ENCODE peak calls at places on chromosomes 6 and 20, in four cellular contexts. H, W, X and B are unnamed samples.

GRCh38 chr6:35737413-35738211 is 780 bp downstream of the ARMC12 start:
- DNase-seq in H (peak; percentile 79), W (peak; percentile 87), X (no peak), B (no peak)

GRCh38 chr20:41135187-41135887 is 2.0 kb upstream of the PLCG1 start:
- DNase-seq in H (peak; percentile 59), W (peak; percentile 70), X (no peak), B (peak; percentile 53)

GRCh38 chr6:42239736-42240375 is 22.2 kb upstream of the MRPS10 start:
- DNase-seq in H (no peak), W (no peak), X (no peak), B (no peak)

GRCh38 chr20:13567663-13568062 is 71.1 kb downstream of the TASP1 start:
- DNase-seq in H (no peak), W (no peak), X (no peak), B (no peak)

GRCh38 chr20:32294071-32294470 is 16.6 kb downstream of the KIF3B start:
- DNase-seq in H (no peak), W (no peak), X (no peak), B (no peak)

GRCh38 chr6:135267085-135267484 is 86.0 kb downstream of the MYB start:
- DNase-seq in H (no peak), W (peak; percentile 16), X (no peak), B (no peak)

GRCh38 chr6:128252293-128253176 is 267.9 kb downstream of the PTPRK start:
- DNase-seq in H (no peak), W (no peak), X (no peak), B (no peak)

GRCh38 chr6:111823831-111824607 is 49.2 kb downstream of the FYN start:
- DNase-seq in H (no peak), W (peak; percentile 80), X (no peak), B (no peak)

GRCh38 chr6:14619419-14619781 is 501.8 kb downstream of the CD83 start:
- DNase-seq in H (peak; percentile 45), W (no peak), X (no peak), B (peak; percentile 11)

GRCh38 chr20:32429343-32429742 is 71.2 kb downstream of the ASXL1 start:
- DNase-seq in H (no peak), W (no peak), X (no peak), B (no peak)

GRCh38 chr6:87772597-87773530 is 70.8 kb upstream of the AKIRIN2 start:
- DNase-seq in H (peak; percentile 55), W (peak; percentile 94), X (no peak), B (no peak)

GRCh38 chr20:33840759-33841438 is 29.8 kb downstream of the CHMP4B start:
- DNase-seq in H (peak; percentile 61), W (no peak), X (no peak), B (no peak)

GRCh38 chr20:38831049-38831691 is 25.7 kb downstream of the PPP1R16B start:
- DNase-seq in H (no peak), W (no peak), X (no peak), B (no peak)

GRCh38 chr20:49148601-49149000 is 39.5 kb downstream of the STAU1 start:
- DNase-seq in H (no peak), W (no peak), X (no peak), B (no peak)

GRCh38 chr6:48744948-48745347 is 634.0 kb upstream of the PTCHD4 start:
- DNase-seq in H (no peak), W (no peak), X (no peak), B (no peak)

GRCh38 chr6:140041571-140042332 is 667.3 kb upstream of the CITED2 start:
- DNase-seq in H (no peak), W (no peak), X (no peak), B (no peak)

GRCh38 chr20:4102381-4102780 is 87.0 kb upstream of the RNF24 start:
- DNase-seq in H (no peak), W (no peak), X (no peak), B (peak; percentile 31)

GRCh38 chr6:12958052-12958706 is 241.6 kb downstream of the PHACTR1 start:
- DNase-seq in H (no peak), W (no peak), X (no peak), B (no peak)

GRCh38 chr6:168370310-168370991 is 50.9 kb upstream of the DACT2 start:
- DNase-seq in H (peak; percentile 91), W (peak; percentile 39), X (no peak), B (peak; percentile 97)

GRCh38 chr6:146893690-146894089 is 294.9 kb downstream of the ADGB start:
- DNase-seq in H (no peak), W (no peak), X (no peak), B (no peak)

GRCh38 chr6:157885211-157885788 is 62.3 kb downstream of the SNX9 start:
- DNase-seq in H (no peak), W (no peak), X (no peak), B (no peak)

GRCh38 chr6:137896647-137897046 is 29.6 kb downstream of the TNFAIP3 start:
- DNase-seq in H (no peak), W (no peak), X (no peak), B (no peak)

GRCh38 chr6:145247677-145248419 is 487.5 kb downstream of the EPM2A start:
- DNase-seq in H (no peak), W (no peak), X (no peak), B (no peak)

GRCh38 chr6:68012822-68013221 is 622.3 kb upstream of the ADGRB3 start:
- DNase-seq in H (no peak), W (no peak), X (no peak), B (no peak)

GRCh38 chr6:98044168-98044567 is 761.2 kb upstream of the MMS22L start:
- DNase-seq in H (no peak), W (no peak), X (no peak), B (no peak)

GRCh38 chr20:22652685-22653568 is 68.6 kb upstream of the FOXA2 start:
- DNase-seq in H (no peak), W (no peak), X (no peak), B (peak; percentile 52)

GRCh38 chr6:31901415-31901952 is 402 bp downstream of the ZBTB12 start:
- DNase-seq in H (peak; percentile 83), W (no peak), X (no peak), B (peak; percentile 68)

GRCh38 chr20:37007898-37008649 is 56.6 kb upstream of the SAMHD1 start:
- DNase-seq in H (peak; percentile 28), W (peak; percentile 40), X (no peak), B (no peak)

GRCh38 chr6:154824076-154824475 is 90.9 kb downstream of the SCAF8 start:
- DNase-seq in H (no peak), W (no peak), X (no peak), B (no peak)

GRCh38 chr6:144657691-144658090 is 372.6 kb downstream of the UTRN start:
- DNase-seq in H (no peak), W (no peak), X (no peak), B (no peak)

GRCh38 chr6:63307581-63308246 is 12.1 kb downstream of the LGSN start:
- DNase-seq in H (peak; percentile 29), W (peak; percentile 72), X (peak; percentile 13), B (no peak)

GRCh38 chr20:17024513-17025105 is 202.2 kb upstream of the PCSK2 start:
- DNase-seq in H (no peak), W (peak; percentile 84), X (no peak), B (no peak)

GRCh38 chr6:93183513-93183912 is 235.8 kb downstream of the EPHA7 start:
- DNase-seq in H (no peak), W (no peak), X (no peak), B (no peak)

GRCh38 chr6:9540534-9541126 is 874.2 kb downstream of the TFAP2A start:
- DNase-seq in H (peak; percentile 20), W (peak; percentile 20), X (no peak), B (no peak)

GRCh38 chr6:132411296-132411695 is 10.0 kb upstream of the MOXD1 start:
- DNase-seq in H (no peak), W (no peak), X (no peak), B (no peak)

GRCh38 chr6:118787746-118788419 is 106.1 kb upstream of the ASF1A start:
- DNase-seq in H (no peak), W (no peak), X (no peak), B (no peak)

GRCh38 chr6:152094992-152095592 is 287.6 kb downstream of the ESR1 start:
- DNase-seq in H (no peak), W (peak; percentile 45), X (no peak), B (no peak)

GRCh38 chr6:63180367-63180766 is 30.9 kb upstream of the FKBP1C start:
- DNase-seq in H (no peak), W (no peak), X (no peak), B (no peak)

GRCh38 chr6:4316867-4317400 is 181.6 kb upstream of the ECI2 start:
- DNase-seq in H (no peak), W (no peak), X (no peak), B (no peak)
- TF ChIP-seq TCF12 in H (peak; percentile 44), W (no peak), X (no peak), B (no peak)

DNA sequence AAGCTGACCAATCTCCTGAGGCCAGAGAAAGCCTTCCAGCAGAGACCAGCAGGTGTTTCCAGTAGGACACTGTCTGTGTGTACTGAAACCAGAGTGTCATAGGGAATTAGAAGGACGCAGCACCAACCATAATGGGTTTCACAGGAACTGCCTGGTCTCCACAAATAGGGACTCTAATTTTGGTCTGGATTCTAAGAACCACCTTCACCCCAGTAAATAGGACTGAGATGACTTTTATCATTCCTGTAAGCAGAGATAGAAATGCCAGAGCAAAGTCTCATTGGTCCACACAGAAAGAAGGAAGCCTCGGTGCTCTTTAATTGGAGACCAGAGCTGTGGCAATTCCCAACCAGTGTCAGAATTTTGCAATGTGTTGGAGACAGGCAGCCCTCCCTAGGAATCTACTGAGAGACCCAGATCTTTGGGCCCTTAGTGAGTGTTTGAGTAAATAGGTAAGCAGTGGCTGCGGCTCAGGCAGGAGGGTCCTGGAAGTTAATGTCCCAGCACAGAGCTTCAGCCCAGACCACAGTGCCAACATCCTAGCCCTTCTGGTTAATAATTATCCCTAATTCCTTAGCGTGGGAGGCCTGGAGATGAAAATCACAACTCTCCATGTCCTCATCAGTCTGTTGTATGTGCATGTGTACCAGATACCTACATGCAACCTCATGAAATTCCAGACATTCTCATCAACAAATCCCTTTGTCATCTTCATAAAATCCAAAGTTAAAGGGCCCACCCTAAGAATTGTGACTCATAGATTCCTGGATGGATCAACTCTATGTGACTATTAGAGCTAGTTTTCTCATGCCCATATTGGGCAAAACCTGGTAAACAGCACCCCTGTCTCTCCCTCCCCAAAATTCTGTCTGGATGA is 81.2 kb downstream of the UNC5CL start:
- DNase-seq in H (no peak), W (peak; percentile 88), X (no peak), B (no peak)
- TF ChIP-seq TCF12 in H (peak; percentile 38), W (no peak), X (no peak), B (no peak)

GRCh38 chr6:15947923-15948322 is 181.0 kb upstream of the MYLIP start:
- DNase-seq in H (no peak), W (no peak), X (no peak), B (no peak)
- TF ChIP-seq TCF12 in H (no peak), W (no peak), X (no peak), B (no peak)

DNA sequence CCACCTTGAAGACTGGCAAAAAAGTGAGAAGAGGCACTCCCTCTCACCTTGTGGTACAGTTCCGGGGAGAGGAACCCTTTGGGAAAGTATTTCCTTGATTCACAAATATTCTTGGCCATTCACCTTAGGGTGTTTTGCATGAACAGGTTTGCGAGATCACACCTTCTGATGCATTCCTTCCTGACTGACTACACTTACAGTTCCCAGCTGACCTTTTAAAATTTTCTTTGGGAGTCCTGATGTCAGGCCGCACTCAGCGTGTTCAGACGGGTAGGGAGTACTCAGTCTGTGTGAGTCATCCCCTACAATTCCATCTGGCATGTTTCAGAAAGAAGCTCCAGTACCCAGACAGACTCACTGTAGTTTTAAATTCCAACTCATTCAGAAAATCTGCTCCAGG is 1.7 kb downstream of the ADGRF4 start:
- DNase-seq in H (no peak), W (no peak), X (no peak), B (no peak)
- TF ChIP-seq TCF12 in H (peak; percentile 33), W (no peak), X (no peak), B (no peak)